ENCODE peak calls at places on chromosomes 4 and X, in nine cellular contexts. R is ecto neural progenitor cell; P is activated CD8-positive, alpha-beta memory T cell treated with anti-CD3 and anti-CD28 coated beads for 24 hours; E is CD4-positive, CD25-positive, alpha-beta regulatory T cell; Q is nephron progenitor cell; V is activated T-cell treated with anti-CD3 and anti-CD28 coated beads for 1 hour; N is AG08395; W is fibroblast of pulmonary artery; C is NCI-H1092 treated with DMSO at 0.1 percent for 48 hours. D is an unnamed sample.

GRCh38 chr4:143253156-143253555 is 68.4 kb downstream of the USP38 start:
- DNase-seq in R (no peak), P (no peak), E (no peak), Q (no peak), V (no peak), N (no peak), W (peak; percentile 4), C (no peak), D (no peak)

GRCh38 chr4:88017516-88018302 is 10.3 kb downstream of the PKD2 start:
- DNase-seq in R (no peak), P (no peak), E (no peak), Q (no peak), V (no peak), N (peak; percentile 89), W (peak; percentile 97), C (no peak), D (no peak)

GRCh38 chr4:24150021-24150420 is 260.2 kb upstream of the PPARGC1A start:
- DNase-seq in R (no peak), P (no peak), E (no peak), Q (no peak), V (no peak), N (no peak), W (no peak), C (no peak), D (no peak)

GRCh38 chr4:77305766-77306165 is 148.8 kb downstream of the CCNG2 start:
- DNase-seq in R (no peak), P (no peak), E (no peak), Q (no peak), V (no peak), N (no peak), W (no peak), C (no peak), D (no peak)

GRCh38 chrX:118963159-118963558 is 11.3 kb upstream of the LONRF3 start:
- DNase-seq in R (no peak), P (no peak), E (no peak), Q (no peak), V (no peak), N (no peak), W (no peak), C (no peak), D (no peak)

GRCh38 chrX:78104447-78105176 is 564 bp downstream of the PGK1 start:
- DNase-seq in R (peak; percentile 44), P (peak; percentile 67), E (peak; percentile 23), Q (peak; percentile 15), V (no peak), N (peak; percentile 41), W (peak; percentile 68), C (peak; percentile 38), D (peak; percentile 57)

GRCh38 chr4:98710831-98711230 is 52.4 kb upstream of the TSPAN5 start:
- DNase-seq in R (no peak), P (no peak), E (no peak), Q (no peak), V (no peak), N (peak; percentile 47), W (peak; percentile 36), C (no peak), D (no peak)

GRCh38 chrX:29535212-29536162 is 679.9 kb upstream of the MAGEB2 start:
- DNase-seq in R (no peak), P (no peak), E (no peak), Q (no peak), V (no peak), N (no peak), W (peak; percentile 35), C (no peak), D (no peak)

GRCh38 chr4:141660880-141661279 is 24.5 kb downstream of the IL15 start:
- DNase-seq in R (no peak), P (no peak), E (no peak), Q (no peak), V (no peak), N (peak; percentile 32), W (no peak), C (no peak), D (no peak)

D was measured in tibial artery.